ENCODE peak calls at places on chromosome 22, in nine cellular contexts. D is WTC11; V is activated naive CD8-positive, alpha-beta T cell treated with anti-CD3 and anti-CD28 coated beads, Interleukin-2, amount 10 ng/mL, durations not matched to agents 7 days and 5 days; F is naive thymus-derived CD8-positive, alpha-beta T cell; P is psoas muscle; J is left ventricle myocardium superior; X is IMR-90; N is left lung; U is Right ventricle myocardium superior. K is an unnamed sample.

GRCh38 chr22:39462443-39463147 is 5.8 kb downstream of the MGAT3 start:
- ATAC-seq in U (peak), P (no peak), J (peak), D (peak), V (no peak), N (peak), F (no peak), X (no peak), K (no peak)

GRCh38 chr22:47630741-47631534 is 868.5 kb downstream of the TBC1D22A start:
- ATAC-seq in N (no peak), F (no peak), D (no peak), X (no peak), V (no peak), P (no peak), U (no peak), J (no peak), K (no peak)

GRCh38 chr22:21687685-21688259 is 22.0 kb downstream of the PPIL2 start:
- ATAC-seq in J (no peak), F (no peak), X (no peak), U (no peak), N (no peak), D (no peak), V (no peak), P (no peak), K (peak)

GRCh38 chr22:39994046-39994565 is 648 bp upstream of the FAM83F start:
- ATAC-seq in D (no peak), U (no peak), F (peak), J (no peak), N (no peak), V (no peak), P (no peak), X (no peak), K (peak)

GRCh38 chr22:18994780-18995711 is 59.0 kb upstream of the PRODH start:
- ATAC-seq in F (no peak), V (no peak), U (no peak), N (peak), P (no peak), J (no peak), D (no peak), X (no peak), K (no peak)

GRCh38 chr22:38347944-38348750 is 30.9 kb upstream of the CSNK1E start:
- ATAC-seq in N (no peak), V (no peak), U (no peak), J (peak), F (no peak), D (no peak), P (peak), X (no peak), K (peak)

GRCh38 chr22:49880281-49880680 is 26.6 kb downstream of the ZBED4 start:
- ATAC-seq in V (peak), P (no peak), X (no peak), U (no peak), F (peak), D (peak), N (no peak), J (no peak), K (no peak)

GRCh38 chr22:44728761-44729261 is 23.6 kb upstream of the ARHGAP8 start:
- ATAC-seq in N (peak), P (peak), D (no peak), X (no peak), F (no peak), V (no peak), J (peak), U (peak), K (no peak)

GRCh38 chr22:40413873-40414272 is 43.5 kb downstream of the SGSM3 start:
- ATAC-seq in D (no peak), V (no peak), F (no peak), U (no peak), X (no peak), P (no peak), J (no peak), N (no peak), K (no peak)

GRCh38 chr22:20952544-20953341 is 14.3 kb upstream of the AIFM3 start:
- ATAC-seq in D (no peak), U (no peak), P (peak), X (no peak), V (no peak), N (no peak), F (no peak), J (no peak), K (no peak)

GRCh38 chr22:42791721-42792452 is 65.2 kb downstream of the ARFGAP3 start:
- ATAC-seq in U (peak), P (peak), X (no peak), V (no peak), J (peak), D (no peak), N (no peak), F (no peak), K (no peak)

GRCh38 chr22:35838849-35839646 is 121.4 kb downstream of the APOL5 start:
- ATAC-seq in J (peak), U (no peak), D (no peak), N (peak), P (no peak), X (peak), V (no peak), F (no peak), K (no peak)

GRCh38 chr22:46734830-46735453 is 3.1 kb downstream of the CERK start:
- ATAC-seq in P (no peak), J (no peak), V (no peak), F (peak), D (no peak), N (peak), U (no peak), X (no peak), K (peak)

GRCh38 chr22:46696614-46697013 is 41.4 kb downstream of the CERK start:
- ATAC-seq in X (no peak), N (no peak), V (no peak), U (peak), D (no peak), J (no peak), F (no peak), P (no peak), K (no peak)

K was measured in esophagus mucosa.